ENCODE peak calls at places on chromosomes 7 and 10, in ten cellular contexts. M is heart right ventricle; Y is CD8-positive, alpha-beta T cell; T is thoracic aorta; W is upper lobe of right lung; E is pancreas; B is IMR-90; I is lower leg skin; C is SK-N-SH; G is A549. S is an unnamed sample.
A peak's percentile ranks its signal among the peaks of the same experiment; 100 is the strongest.

GRCh38 chr7:102310414-102310815 is 23.7 kb downstream of the SH2B2 start:
- DNase-seq in M (no peak), Y (no peak), T (no peak), W (no peak), E (no peak), B (no peak), I (no peak), C (no peak), G (no peak), S (no peak)

GRCh38 chr10:95877881-95878280 is 29.9 kb upstream of the CC2D2B start:
- DNase-seq in M (no peak), Y (no peak), T (no peak), W (no peak), E (no peak), B (no peak), I (no peak), C (no peak), G (no peak), S (peak; percentile 47)

GRCh38 chr7:2698581-2699288 is 10.7 kb downstream of the AMZ1 start:
- DNase-seq in M (no peak), Y (peak; percentile 85), T (no peak), W (no peak), E (no peak), B (no peak), I (no peak), C (no peak), G (no peak), S (peak; percentile 98)

GRCh38 chr7:49878627-49879026 is 105.2 kb downstream of the VWC2 start:
- DNase-seq in M (no peak), Y (no peak), T (no peak), W (no peak), E (no peak), B (no peak), I (no peak), C (no peak), G (no peak), S (no peak)

GRCh38 chr7:149620961-149621360 is 123.4 kb upstream of the ZNF746 start:
- DNase-seq in M (no peak), Y (peak; percentile 61), T (no peak), W (no peak), E (no peak), B (no peak), I (no peak), C (no peak), G (no peak), S (peak; percentile 66)

GRCh38 chr10:71639412-71639719 is 80.2 kb downstream of the C10orf105 start:
- DNase-seq in M (no peak), Y (no peak), T (no peak), W (no peak), E (no peak), B (no peak), I (no peak), C (no peak), G (no peak), S (no peak)

GRCh38 chr7:47640215-47640739 is 58.4 kb upstream of the TNS3 start:
- DNase-seq in M (no peak), Y (no peak), T (no peak), W (no peak), E (no peak), B (no peak), I (no peak), C (no peak), G (no peak), S (no peak)

GRCh38 chr10:132449051-132449825 is 52.2 kb downstream of the PWWP2B start:
- DNase-seq in M (peak; percentile 46), Y (peak; percentile 20), T (no peak), W (peak; percentile 91), E (peak; percentile 66), B (no peak), I (no peak), C (peak; percentile 62), G (no peak), S (no peak)

GRCh38 chr10:101693701-101694055 is 1.3 kb downstream of the FBXW4 start:
- DNase-seq in M (no peak), Y (peak; percentile 27), T (no peak), W (no peak), E (peak; percentile 15), B (peak; percentile 60), I (no peak), C (peak; percentile 64), G (peak; percentile 47), S (peak; percentile 68)

GRCh38 chr7:92228100-92228499 is 17.6 kb downstream of the KRIT1 start:
- DNase-seq in M (no peak), Y (no peak), T (no peak), W (no peak), E (no peak), B (peak; percentile 15), I (no peak), C (no peak), G (no peak), S (no peak)

GRCh38 chr10:18615618-18616017 is 35.8 kb downstream of the NSUN6 start:
- DNase-seq in M (no peak), Y (no peak), T (no peak), W (no peak), E (no peak), B (no peak), I (no peak), C (no peak), G (no peak), S (no peak)

GRCh38 chr7:11737723-11738122 is 94.3 kb downstream of the THSD7A start:
- DNase-seq in M (no peak), Y (no peak), T (no peak), W (no peak), E (no peak), B (peak; percentile 39), I (no peak), C (no peak), G (no peak), S (no peak)

GRCh38 chr7:44111759-44112158 is 7.6 kb downstream of the AEBP1 start:
- DNase-seq in M (no peak), Y (no peak), T (no peak), W (no peak), E (no peak), B (no peak), I (no peak), C (peak; percentile 41), G (no peak), S (no peak)

GRCh38 chr7:51269911-51270310 is 46.7 kb downstream of the COBL start:
- DNase-seq in M (no peak), Y (no peak), T (no peak), W (no peak), E (no peak), B (no peak), I (no peak), C (no peak), G (no peak), S (no peak)

GRCh38 chr10:74078037-74078436 is 72.6 kb downstream of the AP3M1 start:
- DNase-seq in M (no peak), Y (peak; percentile 45), T (no peak), W (no peak), E (no peak), B (peak; percentile 66), I (no peak), C (no peak), G (no peak), S (peak; percentile 24)

DNA sequence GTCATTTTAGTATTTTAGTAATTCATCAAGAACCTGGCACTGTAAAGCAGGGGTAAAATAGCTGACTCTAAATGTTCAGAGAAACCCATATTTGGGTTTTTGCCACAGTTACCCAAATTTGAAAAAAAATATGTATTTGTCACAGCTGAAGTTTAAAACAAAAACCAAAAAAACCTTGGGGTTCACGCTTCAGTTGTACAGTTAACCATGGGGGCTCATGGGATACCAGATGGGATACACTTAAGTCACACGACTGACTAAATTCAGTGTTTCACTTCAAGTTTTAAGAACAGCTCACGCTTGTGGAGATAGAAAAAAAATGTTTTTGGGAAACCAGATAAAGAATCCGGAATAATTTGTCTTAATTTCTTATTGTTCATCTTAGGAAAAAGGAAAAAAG is 2.1 kb downstream of the ARL3 start:
- DNase-seq in M (no peak), Y (no peak), T (no peak), W (no peak), E (no peak), B (no peak), I (no peak), C (no peak), G (no peak), S (peak; percentile 75)
- H3K4me3 ChIP-seq in M (no peak overlapping the region), Y (no peak overlapping the region), T (no peak overlapping the region), W (no peak overlapping the region), E (no peak overlapping the region), B (no peak overlapping the region), I (no peak overlapping the region), C (no peak overlapping the region), G (no peak overlapping the region), S (peak overlapping the region; percentile 86)

DNA sequence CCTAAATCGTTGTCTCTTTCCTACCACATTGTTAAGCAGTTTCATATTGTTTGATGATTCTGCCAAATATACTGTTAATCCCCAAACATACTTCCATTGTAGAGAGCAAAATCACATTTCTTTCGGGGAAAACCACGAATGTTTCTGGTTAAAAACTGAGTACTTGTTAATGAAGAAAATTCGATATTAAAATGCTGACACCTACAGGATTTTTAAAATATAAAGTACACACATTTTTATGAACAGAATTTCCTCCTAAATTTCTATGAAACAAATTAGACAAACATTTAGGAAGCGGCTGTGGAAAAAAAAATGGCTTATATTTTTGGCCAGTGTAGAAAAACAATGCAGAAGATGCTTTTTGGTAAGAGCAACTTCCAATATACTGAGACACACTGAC is 68.8 kb downstream of the IDE start:
- DNase-seq in M (no peak), Y (no peak), T (no peak), W (no peak), E (no peak), B (no peak), I (no peak), C (no peak), G (no peak), S (no peak)
- TF ChIP-seq CTCF in M (no peak), Y (no peak), T (no peak), W (no peak), E (no peak), B (no peak), I (no peak), C (no peak), G (no peak), S (no peak)

DNA sequence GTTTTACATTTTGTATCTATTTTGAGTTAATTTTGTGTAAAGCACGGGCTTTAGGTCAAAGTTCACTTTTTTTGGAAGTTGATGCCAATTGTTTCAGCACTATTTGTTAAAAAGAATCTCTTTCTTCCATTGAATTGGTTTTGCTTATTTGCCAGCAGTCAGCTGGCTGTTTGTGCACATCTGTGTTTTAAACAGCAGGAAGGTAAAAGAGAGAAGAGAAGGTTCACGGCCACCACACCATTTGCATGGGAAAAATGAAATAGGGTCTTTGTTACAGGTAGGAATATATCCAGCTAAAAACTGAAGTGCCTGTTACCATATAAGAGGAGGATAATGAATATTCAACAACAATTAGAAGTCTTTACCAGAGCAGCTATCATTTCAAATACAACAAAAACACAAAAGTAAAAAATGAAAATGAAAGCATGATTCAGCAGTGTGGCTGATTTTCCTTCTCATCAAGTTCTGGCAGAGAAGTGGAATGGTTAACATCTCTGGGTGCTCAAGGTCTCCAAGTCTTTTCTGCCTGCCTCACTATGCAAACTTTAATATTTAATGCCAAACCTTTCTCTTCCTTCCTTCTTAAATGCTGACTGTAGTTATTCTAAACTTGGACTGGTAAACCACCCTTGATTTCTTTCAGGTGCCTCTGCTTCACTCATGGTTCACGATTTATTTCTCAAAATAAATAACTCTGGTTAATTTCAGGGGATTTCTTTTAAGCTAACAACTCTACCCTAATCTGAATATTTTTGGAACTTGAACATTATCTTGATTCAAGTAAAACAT is 841.5 kb downstream of the GRM8 start:
- DNase-seq in M (no peak), Y (no peak), T (no peak), W (no peak), E (no peak), B (no peak), I (no peak), C (no peak), G (no peak), S (peak; percentile 12)
- H3K4me3 ChIP-seq in M (no peak overlapping the region), Y (no peak overlapping the region), T (peak overlapping the region; percentile 36), W (no peak overlapping the region), E (no peak overlapping the region), B (no peak overlapping the region), I (no peak overlapping the region), C (no peak overlapping the region), G (no peak overlapping the region), S (peak overlapping the region; percentile 7)

GRCh38 chr7:127251048-127251451 is 1.7 kb downstream of the GRM8 start:
- DNase-seq in M (no peak), Y (no peak), T (no peak), W (no peak), E (no peak), B (no peak), I (no peak), C (peak; percentile 45), G (no peak), S (no peak)
- TF ChIP-seq CTCF in M (no peak), Y (no peak), T (no peak), W (no peak), E (no peak), B (no peak), I (no peak), C (no peak), G (no peak), S (no peak)

S was measured in GM12865.